ENCODE peak calls at places on chromosomes 7 and 10, in six cellular contexts. R is neural crest cell, I is dorsolateral prefrontal cortex, W is amniotic epithelial cell, P is H54, N is NCI-H1417. Q is an unnamed sample.

GRCh38 chr10:80154978-80155695 is 22.6 kb downstream of the PLAC9 start:
- DNase-seq in R (no peak), I (peak; percentile 77), W (peak; percentile 92), P (no peak), N (no peak), Q (no peak)

GRCh38 chr7:101814996-101815825 is 2.2 kb upstream of the CUX1 start:
- DNase-seq in R (peak; percentile 49), I (peak; percentile 60), W (no peak), P (peak; percentile 61), N (peak; percentile 70), Q (peak; percentile 61)

GRCh38 chr10:12512292-12513002 is 163.1 kb downstream of the CAMK1D start:
- DNase-seq in R (no peak), I (no peak), W (no peak), P (no peak), N (no peak), Q (peak; percentile 73)

GRCh38 chr10:10794056-10794455 is 223.6 kb upstream of the CELF2 start:
- DNase-seq in R (no peak), I (no peak), W (peak; percentile 28), P (no peak), N (no peak), Q (no peak)

GRCh38 chr10:70538195-70538520 is 59.6 kb downstream of the PALD1 start:
- DNase-seq in R (no peak), I (no peak), W (no peak), P (no peak), N (no peak), Q (no peak)

GRCh38 chr10:116247701-116248100 is 25.3 kb downstream of the GFRA1 start:
- DNase-seq in R (no peak), I (no peak), W (no peak), P (no peak), N (no peak), Q (no peak)

GRCh38 chr10:591646-592045 is 97.8 kb downstream of the DIP2C start:
- DNase-seq in R (no peak), I (no peak), W (no peak), P (no peak), N (no peak), Q (no peak)

GRCh38 chr10:42979730-42980467 is 97.0 kb upstream of the RET start:
- DNase-seq in R (no peak), I (peak; percentile 12), W (no peak), P (no peak), N (no peak), Q (no peak)

GRCh38 chr10:51405580-51406367 is 293.6 kb downstream of the CSTF2T start:
- DNase-seq in R (no peak), I (no peak), W (no peak), P (no peak), N (peak; percentile 0), Q (no peak)

GRCh38 chr10:52249850-52250395 is 64.2 kb upstream of the DKK1 start:
- DNase-seq in R (no peak), I (no peak), W (no peak), P (no peak), N (no peak), Q (no peak)

GRCh38 chr10:43255644-43256431 is 11.0 kb downstream of the RASGEF1A start:
- DNase-seq in R (no peak), I (peak; percentile 46), W (peak; percentile 3), P (peak; percentile 68), N (peak; percentile 3), Q (no peak)

GRCh38 chr10:97888641-97889262 is 39.1 kb downstream of the GOLGA7B start:
- DNase-seq in R (no peak), I (no peak), W (peak; percentile 42), P (peak; percentile 89), N (peak; percentile 55), Q (peak; percentile 39)

GRCh38 chr7:39754326-39755120 is 131.2 kb downstream of the RALA start:
- DNase-seq in R (no peak), I (no peak), W (peak; percentile 62), P (peak; percentile 52), N (no peak), Q (no peak)

GRCh38 chr10:106682175-106682574 is 482.3 kb downstream of the SORCS1 start:
- DNase-seq in R (no peak), I (no peak), W (peak; percentile 1), P (no peak), N (no peak), Q (no peak)

GRCh38 chr7:124459101-124460052 is 306.2 kb downstream of the GPR37 start:
- DNase-seq in R (no peak), I (no peak), W (peak; percentile 92), P (no peak), N (no peak), Q (no peak)

GRCh38 chr10:124665980-124666379 is 78.2 kb downstream of the FAM53B start:
- DNase-seq in R (no peak), I (no peak), W (peak; percentile 60), P (no peak), N (no peak), Q (no peak)

GRCh38 chr7:50534690-50535290 is 30.4 kb downstream of the DDC start:
- DNase-seq in R (no peak), I (no peak), W (peak; percentile 99), P (peak; percentile 92), N (no peak), Q (no peak)

GRCh38 chr7:134892963-134893362 is 93.3 kb upstream of the AGBL3 start:
- DNase-seq in R (no peak), I (no peak), W (no peak), P (no peak), N (no peak), Q (no peak)

GRCh38 chr10:119355930-119356329 is 148.6 kb downstream of the GRK5 start:
- DNase-seq in R (no peak), I (no peak), W (no peak), P (no peak), N (no peak), Q (no peak)